ENCODE peak calls at places on chromosomes 16 and 17, in ten cellular contexts. K is fibroblast of lung, D is AG04450, Q is AG09309, T is brain microvascular endothelial cell, V is WERI-Rb-1, Z is body of pancreas, E is dorsolateral prefrontal cortex, S is tibial nerve, Y is lung. N is an unnamed sample.

GRCh38 chr17:18141210-18141803 is 32.8 kb downstream of the MYO15A start:
- DNase-seq in K (peak; percentile 70), D (no peak), Q (peak; percentile 16), T (peak; percentile 53), V (no peak), Z (no peak), E (no peak), S (no peak), Y (no peak), N (peak; percentile 59)

GRCh38 chr17:50943575-50943933 is 77.4 kb upstream of the TOB1 start:
- DNase-seq in K (no peak), D (no peak), Q (no peak), T (no peak), V (peak; percentile 31), Z (peak; percentile 28), E (peak; percentile 35), S (peak; percentile 12), Y (no peak), N (no peak)

GRCh38 chr16:57000271-57001025 is 11.1 kb downstream of the NLRC5 start:
- DNase-seq in K (peak; percentile 87), D (peak; percentile 54), Q (peak; percentile 85), T (peak; percentile 98), V (no peak), Z (no peak), E (no peak), S (no peak), Y (no peak), N (peak; percentile 89)

GRCh38 chr16:1634541-1634940 is 22.4 kb downstream of the CRAMP1 start:
- DNase-seq in K (no peak), D (no peak), Q (no peak), T (no peak), V (no peak), Z (no peak), E (no peak), S (no peak), Y (no peak), N (no peak)

GRCh38 chr16:66618588-66618987 is 14.1 kb downstream of the CMTM3 start:
- DNase-seq in K (peak; percentile 94), D (peak; percentile 81), Q (peak; percentile 90), T (peak; percentile 92), V (no peak), Z (no peak), E (no peak), S (no peak), Y (no peak), N (no peak)

GRCh38 chr17:21161498-21162393 is 35.0 kb downstream of the DHRS7B start:
- DNase-seq in K (peak; percentile 44), D (no peak), Q (peak; percentile 92), T (peak; percentile 16), V (no peak), Z (no peak), E (no peak), S (no peak), Y (no peak), N (no peak)

GRCh38 chr16:87061521-87061920 is 255.7 kb downstream of the C16orf95 start:
- DNase-seq in K (peak; percentile 25), D (no peak), Q (no peak), T (no peak), V (no peak), Z (no peak), E (no peak), S (no peak), Y (no peak), N (no peak)

GRCh38 chr17:74599531-74599939 is 7.5 kb upstream of the CD300LD start:
- DNase-seq in K (no peak), D (no peak), Q (no peak), T (no peak), V (no peak), Z (no peak), E (peak; percentile 29), S (no peak), Y (no peak), N (no peak)

GRCh38 chr17:61579961-61580360 is 11.1 kb downstream of the NACA2 start:
- DNase-seq in K (peak; percentile 46), D (no peak), Q (no peak), T (no peak), V (peak; percentile 83), Z (no peak), E (no peak), S (no peak), Y (no peak), N (no peak)
- TF ChIP-seq CTCF in K (peak; percentile 35), D (no peak), Q (no peak), T (no peak), V (peak; percentile 87), Z (no peak), E (no peak), S (no peak), Y (no peak), N (no peak)

GRCh38 chr17:82177761-82178498 is 34.7 kb downstream of the CCDC57 start:
- DNase-seq in K (no peak), D (no peak), Q (no peak), T (no peak), V (no peak), Z (no peak), E (no peak), S (no peak), Y (no peak), N (no peak)

GRCh38 chr17:82179412-82179811 is 33.2 kb downstream of the CCDC57 start:
- DNase-seq in K (no peak), D (no peak), Q (no peak), T (no peak), V (no peak), Z (no peak), E (no peak), S (no peak), Y (no peak), N (no peak)

GRCh38 chr17:82180776-82181528 is 31.7 kb downstream of the CCDC57 start:
- DNase-seq in K (no peak), D (no peak), Q (no peak), T (no peak), V (no peak), Z (no peak), E (no peak), S (no peak), Y (no peak), N (no peak)

GRCh38 chr17:82178499-82179290 is 33.9 kb downstream of the CCDC57 start:
- DNase-seq in K (no peak), D (no peak), Q (no peak), T (no peak), V (no peak), Z (no peak), E (no peak), S (no peak), Y (no peak), N (no peak)

GRCh38 chr17:82179946-82180475 is 32.6 kb downstream of the CCDC57 start:
- DNase-seq in K (no peak), D (no peak), Q (no peak), T (no peak), V (no peak), Z (no peak), E (no peak), S (no peak), Y (no peak), N (no peak)
- H3K4me3 ChIP-seq in K (no peak overlapping the region), D (no peak overlapping the region), Q (no peak overlapping the region), T (no peak overlapping the region), V (no peak overlapping the region), Z (no peak overlapping the region), E (no peak overlapping the region), S (no peak overlapping the region), Y (no peak overlapping the region), N (no peak overlapping the region)

GRCh38 chr17:46839211-46839610 is 12.2 kb upstream of the WNT9B start:
- DNase-seq in K (no peak), D (no peak), Q (no peak), T (no peak), V (no peak), Z (no peak), E (no peak), S (no peak), Y (no peak), N (no peak)

GRCh38 chr17:46847204-46848191 is 3.9 kb upstream of the WNT9B start:
- DNase-seq in K (no peak), D (no peak), Q (no peak), T (no peak), V (no peak), Z (no peak), E (no peak), S (no peak), Y (no peak), N (no peak)

GRCh38 chr17:46837521-46837920 is 13.9 kb upstream of the WNT9B start:
- DNase-seq in K (no peak), D (no peak), Q (no peak), T (no peak), V (no peak), Z (no peak), E (no peak), S (no peak), Y (no peak), N (no peak)

GRCh38 chr17:46841561-46842379 is 9.6 kb upstream of the WNT9B start:
- DNase-seq in K (no peak), D (no peak), Q (no peak), T (no peak), V (peak; percentile 48), Z (peak; percentile 44), E (no peak), S (no peak), Y (no peak), N (no peak)

GRCh38 chr17:46842835-46843234 is 8.5 kb upstream of the WNT9B start:
- DNase-seq in K (no peak), D (no peak), Q (no peak), T (no peak), V (no peak), Z (no peak), E (no peak), S (no peak), Y (no peak), N (peak; percentile 19)
- TF ChIP-seq CTCF in K (peak; percentile 69), D (peak; percentile 54), Q (peak; percentile 55), T (peak; percentile 73), V (peak; percentile 75), Z (no peak), E (no peak), S (no peak), Y (no peak), N (peak; percentile 51)

GRCh38 chr17:57715981-57716380 is 29.1 kb downstream of the CCDC182 start:
- DNase-seq in K (no peak), D (no peak), Q (no peak), T (no peak), V (no peak), Z (no peak), E (no peak), S (no peak), Y (no peak), N (no peak)

GRCh38 chr17:57714660-57715059 is 30.4 kb downstream of the CCDC182 start:
- DNase-seq in K (no peak), D (no peak), Q (no peak), T (no peak), V (no peak), Z (no peak), E (no peak), S (no peak), Y (no peak), N (no peak)

GRCh38 chr17:57708401-57708800 is 36.7 kb downstream of the CCDC182 start:
- DNase-seq in K (no peak), D (no peak), Q (no peak), T (no peak), V (peak; percentile 82), Z (no peak), E (no peak), S (no peak), Y (peak; percentile 13), N (no peak)

GRCh38 chr17:57707892-57708291 is 37.2 kb downstream of the CCDC182 start:
- DNase-seq in K (peak; percentile 3), D (no peak), Q (no peak), T (no peak), V (peak; percentile 97), Z (no peak), E (no peak), S (no peak), Y (peak; percentile 28), N (no peak)

DNA sequence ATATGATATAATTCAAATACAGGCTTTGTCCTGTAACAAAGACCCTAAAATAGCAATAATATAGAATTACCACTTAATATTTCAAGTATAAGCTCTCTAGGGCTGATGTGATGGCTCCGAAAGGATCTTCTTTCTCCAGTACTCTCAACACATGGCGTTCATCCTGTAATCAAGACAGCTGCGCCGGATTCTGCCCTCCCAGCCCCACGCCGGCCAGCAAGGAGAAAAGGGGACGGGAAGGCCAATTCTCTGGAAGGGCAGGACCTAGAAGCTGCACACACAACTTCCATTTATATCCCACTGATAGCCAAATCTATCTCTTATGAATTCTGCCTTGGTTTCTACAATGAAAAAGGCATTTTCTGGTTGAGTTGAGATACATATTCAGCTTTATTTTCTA is 32.0 kb downstream of the CCDC182 start:
- DNase-seq in K (no peak), D (no peak), Q (no peak), T (no peak), V (no peak), Z (no peak), E (no peak), S (no peak), Y (no peak), N (no peak)
- H3K4me3 ChIP-seq in K (no peak overlapping the region), D (no peak overlapping the region), Q (no peak overlapping the region), T (no peak overlapping the region), V (no peak overlapping the region), Z (no peak overlapping the region), E (no peak overlapping the region), S (no peak overlapping the region), Y (no peak overlapping the region), N (no peak overlapping the region)

N was measured in GM12865.